ENCODE peak calls at places on chromosomes 13 and 19, in seven cellular contexts. U is AG08396; T is NCI-H1417; J is Calu3; C is SJCRH30; I is naive thymus-derived CD8-positive, alpha-beta T cell; F is activated CD4-positive, alpha-beta T cell treated with anti-CD3 and anti-CD28 coated beads, Interleukin-2, amount 50 U/mL, for 1 hour. M is an unnamed sample.

GRCh38 chr13:51935326-51936171 is 73.8 kb downstream of the CCDC70 start:
- DNase-seq in U (no peak), J (peak; percentile 21), F (no peak), C (peak; percentile 31), T (no peak), I (no peak), M (no peak)

GRCh38 chr13:55403887-55404487 is 1736.7 kb upstream of the PRR20A start:
- DNase-seq in F (no peak), C (no peak), T (no peak), U (no peak), J (no peak), I (no peak), M (no peak)

GRCh38 chr13:66689628-66690027 is 540.5 kb downstream of the PCDH9 start:
- DNase-seq in C (peak; percentile 7), T (peak; percentile 31), U (no peak), F (no peak), J (no peak), I (no peak), M (no peak)

GRCh38 chr19:18596752-18597157 is 8.2 kb downstream of the REX1BD start:
- DNase-seq in F (no peak), U (peak; percentile 60), T (peak; percentile 53), J (peak; percentile 38), I (no peak), C (peak; percentile 69), M (no peak)

GRCh38 chr19:43306097-43306496 is 36.8 kb upstream of the PSG9 start:
- DNase-seq in U (no peak), C (no peak), J (no peak), F (no peak), I (no peak), T (no peak), M (no peak)

GRCh38 chr13:80082396-80083096 is 258.4 kb downstream of the SPRY2 start:
- DNase-seq in U (peak; percentile 21), F (no peak), C (no peak), J (no peak), I (no peak), T (no peak), M (no peak)

GRCh38 chr13:21420706-21421105 is 38.4 kb downstream of the ZDHHC20 start:
- DNase-seq in T (no peak), I (no peak), U (no peak), J (no peak), F (no peak), C (no peak), M (no peak)

GRCh38 chr19:21586341-21587116 is 81.1 kb downstream of the ZNF429 start:
- DNase-seq in I (peak; percentile 32), J (no peak), C (no peak), U (no peak), F (no peak), T (no peak), M (no peak)

GRCh38 chr19:2231621-2232221 is 4.4 kb downstream of the PLEKHJ1 start:
- DNase-seq in J (peak; percentile 15), I (no peak), C (no peak), U (no peak), T (no peak), F (no peak), M (peak; percentile 60)

GRCh38 chr19:42403586-42403985 is 13.5 kb upstream of the CNFN start:
- DNase-seq in I (no peak), C (no peak), U (no peak), T (no peak), J (no peak), F (no peak), M (no peak)

GRCh38 chr19:35362261-35363000 is 4.2 kb downstream of the FFAR3 start:
- DNase-seq in C (no peak), T (no peak), F (no peak), J (no peak), I (no peak), U (no peak), M (no peak)

GRCh38 chr13:109700176-109700575 is 86.2 kb downstream of the IRS2 start:
- DNase-seq in C (peak; percentile 67), U (no peak), I (no peak), J (peak; percentile 54), F (no peak), T (peak; percentile 81), M (no peak)

GRCh38 chr19:21463449-21464105 is 41.8 kb upstream of the ZNF429 start:
- DNase-seq in T (no peak), F (peak; percentile 5), J (no peak), I (peak; percentile 18), C (no peak), U (no peak), M (no peak)

GRCh38 chr13:47455581-47455980 is 545.5 kb downstream of the SUCLA2 start:
- DNase-seq in U (no peak), T (no peak), F (no peak), J (peak; percentile 9), I (no peak), C (no peak), M (no peak)

GRCh38 chr19:35562336-35562735 is 1.1 kb downstream of the ATP4A start:
- DNase-seq in C (no peak), U (no peak), F (no peak), J (no peak), T (no peak), I (no peak), M (no peak)

GRCh38 chr13:44151474-44151873 is 222.2 kb upstream of the SERP2 start:
- DNase-seq in C (no peak), J (no peak), U (no peak), F (no peak), T (no peak), I (no peak), M (no peak)

GRCh38 chr19:34269489-34269888 is 15.1 kb downstream of the GARRE1 start:
- DNase-seq in I (no peak), F (no peak), T (no peak), U (no peak), J (no peak), C (no peak), M (no peak)

GRCh38 chr19:55696301-55697068 is 21.5 kb downstream of the EPN1 start:
- DNase-seq in J (no peak), C (no peak), F (no peak), I (no peak), T (no peak), U (no peak), M (peak; percentile 6)

GRCh38 chr13:73945871-73946270 is 188.3 kb downstream of the KLF12 start:
- DNase-seq in F (no peak), I (no peak), J (no peak), C (no peak), T (no peak), U (no peak), M (no peak)

GRCh38 chr13:109968876-109969577 is 182.6 kb upstream of the IRS2 start:
- DNase-seq in T (peak; percentile 54), I (no peak), J (no peak), F (no peak), C (no peak), U (no peak), M (no peak)

GRCh38 chr19:42554046-42554575 is 25.8 kb upstream of the CEACAM1 start:
- DNase-seq in T (no peak), I (no peak), U (no peak), J (no peak), F (no peak), C (no peak), M (no peak)

GRCh38 chr19:11781295-11782057 is 14.7 kb downstream of the ZNF441 start:
- DNase-seq in F (no peak), U (no peak), I (no peak), J (no peak), T (no peak), C (no peak), M (no peak)

GRCh38 chr13:74306496-74306895 is 172.3 kb upstream of the KLF12 start:
- DNase-seq in T (peak; percentile 35), F (no peak), I (no peak), J (no peak), C (peak; percentile 9), U (peak; percentile 11), M (no peak)

GRCh38 chr13:111042661-111043226 is 72.4 kb upstream of the ARHGEF7 start:
- DNase-seq in U (no peak), C (no peak), I (no peak), F (no peak), T (no peak), J (no peak), M (no peak)

GRCh38 chr13:36006347-36006746 is 124.8 kb downstream of the DCLK1 start:
- DNase-seq in I (no peak), U (no peak), T (no peak), F (no peak), J (no peak), C (no peak), M (no peak)